ENCODE peak calls at places on chromosomes 11 and 22, in nine cellular contexts. M is AG09309, P is neural crest cell, I is right atrium auricular region, S is WTC11, F is endothelial cell of umbilical vein, T is RWPE1, U is fibroblast of the aortic adventitia, X is kidney. J is an unnamed sample.

GRCh38 chr22:44404341-44405020 is 91.7 kb upstream of the SHISAL1 start:
- DNase-seq in M (no peak), P (no peak), I (no peak), S (no peak), F (no peak), T (no peak), U (no peak), X (peak; percentile 33), J (no peak)

GRCh38 chr22:20857838-20858614 is 585 bp downstream of the PI4KA start:
- DNase-seq in M (peak; percentile 28), P (peak; percentile 89), I (peak; percentile 86), S (peak; percentile 95), F (peak; percentile 88), T (peak; percentile 50), U (peak; percentile 76), X (peak; percentile 96), J (peak; percentile 89)

GRCh38 chr11:61757213-61757862 is 4.9 kb downstream of the MYRF start:
- DNase-seq in M (no peak), P (no peak), I (no peak), S (no peak), F (no peak), T (no peak), U (no peak), X (no peak), J (no peak)

GRCh38 chr11:44868455-44869421 is 81.9 kb downstream of the TP53I11 start:
- DNase-seq in M (no peak), P (no peak), I (no peak), S (no peak), F (no peak), T (no peak), U (no peak), X (no peak), J (no peak)

GRCh38 chr11:1219836-1220810 is 2.7 kb upstream of the MUC5B start:
- DNase-seq in M (no peak), P (no peak), I (no peak), S (no peak), F (no peak), T (no peak), U (no peak), X (peak; percentile 77), J (no peak)

GRCh38 chr11:15258433-15259350 is 144.0 kb downstream of the INSC start:
- DNase-seq in M (no peak), P (no peak), I (no peak), S (no peak), F (no peak), T (peak; percentile 18), U (peak; percentile 16), X (no peak), J (no peak)

GRCh38 chr11:27296406-27296994 is 66.5 kb downstream of the CCDC34 start:
- DNase-seq in M (peak; percentile 31), P (no peak), I (no peak), S (no peak), F (peak; percentile 66), T (peak; percentile 52), U (peak; percentile 82), X (no peak), J (peak; percentile 52)

GRCh38 chr11:27703453-27703852 is 3.2 kb upstream of the BDNF start:
- DNase-seq in M (no peak), P (no peak), I (no peak), S (no peak), F (peak; percentile 17), T (peak; percentile 34), U (peak; percentile 76), X (no peak), J (no peak)

GRCh38 chr11:24163146-24163545 is 333.7 kb upstream of the LUZP2 start:
- DNase-seq in M (no peak), P (no peak), I (no peak), S (no peak), F (no peak), T (no peak), U (no peak), X (no peak), J (no peak)

GRCh38 chr11:126360049-126360446 is 4.6 kb downstream of the ST3GAL4 start:
- DNase-seq in M (no peak), P (no peak), I (no peak), S (no peak), F (no peak), T (no peak), U (no peak), X (no peak), J (no peak)

GRCh38 chr11:61893981-61894380 is 2.6 kb upstream of the FADS3 start:
- DNase-seq in M (peak; percentile 74), P (no peak), I (no peak), S (no peak), F (peak; percentile 51), T (no peak), U (peak; percentile 96), X (no peak), J (no peak)

DNA sequence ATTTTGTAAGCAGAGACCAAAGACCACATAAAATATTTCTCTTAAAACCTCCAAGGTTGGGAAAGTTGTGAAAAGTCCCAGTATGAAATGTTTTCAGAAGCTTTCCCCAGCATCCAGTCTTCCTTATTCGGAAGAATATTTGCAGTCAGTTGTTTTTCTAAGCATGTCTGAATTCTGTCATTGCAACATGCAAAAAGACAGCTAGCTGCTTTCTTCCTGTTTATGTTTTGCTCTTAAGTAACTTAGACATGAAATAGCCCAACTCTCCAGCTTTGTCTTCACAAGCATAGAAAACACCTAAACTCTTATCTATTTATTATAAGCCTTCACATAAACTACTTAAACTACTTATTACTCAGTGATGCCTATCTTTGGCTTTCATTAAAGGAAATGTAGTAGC is 57.9 kb upstream of the MMP13 start:
- DNase-seq in M (no peak), P (no peak), I (no peak), S (no peak), F (no peak), T (no peak), U (no peak), X (no peak), J (no peak)
- TF ChIP-seq CTCF in M (no peak), P (no peak), I (no peak), S (no peak), F (no peak), T (no peak), U (no peak), X (no peak), J (no peak)

GRCh38 chr11:64101461-64101860 is 64.5 kb downstream of the MACROD1 start:
- DNase-seq in M (no peak), P (no peak), I (no peak), S (no peak), F (no peak), T (no peak), U (no peak), X (no peak), J (no peak)

GRCh38 chr11:64100782-64101358 is 65.0 kb downstream of the MACROD1 start:
- DNase-seq in M (no peak), P (no peak), I (no peak), S (no peak), F (no peak), T (no peak), U (no peak), X (no peak), J (no peak)

GRCh38 chr11:64099436-64099835 is 63.7 kb downstream of the FLRT1 start:
- DNase-seq in M (no peak), P (no peak), I (no peak), S (no peak), F (no peak), T (no peak), U (no peak), X (no peak), J (no peak)

GRCh38 chr11:64102005-64102738 is 63.7 kb downstream of the MACROD1 start:
- DNase-seq in M (no peak), P (no peak), I (no peak), S (no peak), F (no peak), T (no peak), U (no peak), X (no peak), J (no peak)

GRCh38 chr11:64100345-64100744 is 64.6 kb downstream of the FLRT1 start:
- DNase-seq in M (no peak), P (no peak), I (no peak), S (peak; percentile 62), F (no peak), T (no peak), U (no peak), X (no peak), J (peak; percentile 82)
- TF ChIP-seq CTCF in M (peak; percentile 25), P (peak; percentile 32), I (no peak), S (no peak), F (no peak), T (no peak), U (no peak), X (no peak), J (peak; percentile 41)

DNA sequence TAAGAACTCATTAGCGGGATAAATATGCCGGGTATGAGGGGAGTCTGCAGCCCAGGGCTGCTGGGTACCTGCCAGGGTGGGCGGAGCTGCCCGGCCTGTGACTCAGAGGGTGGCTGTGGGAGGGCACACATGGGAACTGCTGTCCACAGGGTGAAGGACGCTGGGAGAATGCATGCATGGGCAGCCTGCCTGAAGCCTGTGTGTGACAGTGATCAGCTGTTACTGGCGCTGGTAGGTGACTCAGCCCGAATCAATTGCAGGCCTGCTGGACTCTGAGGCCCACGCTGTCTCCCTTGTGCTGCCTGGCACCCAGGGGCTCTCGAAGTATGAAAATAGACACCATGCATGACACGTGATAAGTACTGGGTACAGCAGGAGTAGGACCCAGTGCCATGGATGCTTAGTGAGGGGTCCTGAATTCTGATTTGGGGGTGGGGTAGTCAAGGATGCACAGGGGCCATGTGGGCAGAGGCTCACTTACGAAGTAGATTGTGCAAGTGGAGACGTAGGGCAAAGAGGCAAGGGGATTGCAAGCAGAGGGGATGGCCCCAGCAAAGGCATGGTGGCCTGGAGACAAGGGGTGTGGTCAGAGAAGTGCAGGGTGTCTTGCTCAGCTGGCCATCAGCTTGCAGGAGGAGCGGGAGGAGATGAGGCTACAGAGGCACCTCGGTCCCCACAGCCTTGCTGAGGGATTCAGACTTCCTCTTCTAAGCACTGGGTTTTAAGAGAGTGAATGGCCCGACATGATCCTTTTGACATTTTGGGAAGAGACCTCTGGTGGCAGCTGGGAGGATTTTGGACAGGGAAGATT is 36.5 kb downstream of the GRIK4 start:
- DNase-seq in M (peak; percentile 82), P (no peak), I (peak; percentile 91), S (no peak), F (peak; percentile 91), T (peak; percentile 75), U (peak; percentile 90), X (peak; percentile 97), J (no peak)
- TF ChIP-seq CTCF in M (no peak), P (no peak), I (no peak), S (no peak), F (no peak), T (no peak), U (peak; percentile 21), X (no peak), J (no peak)

GRCh38 chr11:4697583-4697982 is at the start of gene OR51E2:
- DNase-seq in M (no peak), P (no peak), I (no peak), S (no peak), F (no peak), T (no peak), U (no peak), X (no peak), J (no peak)
- TF ChIP-seq CTCF in M (no peak), P (no peak), I (no peak), S (no peak), F (no peak), T (no peak), U (no peak), X (no peak), J (no peak)

J was measured in GM13976.